ENCODE peak calls at places on chromosomes 3 and 15, in five cellular contexts. P is iPS DF 19.7, G is Ammon's horn, A is M059J, S is GM10248. W is an unnamed sample.

GRCh38 chr15:59296181-59296617 is 76.5 kb downstream of the MYO1E start:
- DNase-seq in A (peak), S (no peak), P (no peak), G (no peak), W (no peak)

GRCh38 chr3:146160964-146161724 is at the start of gene PLOD2:
- DNase-seq in S (peak), P (no peak), A (peak), G (peak), W (peak)

GRCh38 chr3:196177967-196178366 is 33.2 kb downstream of the ZDHHC19 start:
- DNase-seq in S (no peak), G (no peak), P (no peak), A (no peak), W (no peak)

GRCh38 chr3:122392868-122393844 is 9.2 kb downstream of the FAM162A start:
- DNase-seq in A (peak), S (peak), P (no peak), G (peak), W (no peak)

GRCh38 chr3:190883973-190884832 is 21.7 kb upstream of the GMNC start:
- DNase-seq in S (peak), P (no peak), G (peak), A (peak), W (peak)

GRCh38 chr3:114644372-114644771 is 350.5 kb downstream of the TIGIT start:
- DNase-seq in S (no peak), A (peak), P (no peak), G (no peak), W (no peak)

GRCh38 chr3:111548060-111548459 is 6.1 kb downstream of the CD96 start:
- DNase-seq in A (no peak), P (no peak), S (peak), G (no peak), W (no peak)

GRCh38 chr15:25903024-25903581 is 40.0 kb upstream of the ATP10A start:
- DNase-seq in S (no peak), G (no peak), A (peak), P (no peak), W (no peak)

GRCh38 chr3:72810063-72810462 is 38.2 kb downstream of the SHQ1 start:
- DNase-seq in P (no peak), G (no peak), S (no peak), A (no peak), W (no peak)

GRCh38 chr3:134445631-134446030 is 40.2 kb downstream of the ANAPC13 start:
- DNase-seq in S (no peak), G (no peak), A (peak), P (no peak), W (peak)

GRCh38 chr3:13197281-13197680 is 124.1 kb upstream of the IQSEC1 start:
- DNase-seq in S (no peak), G (no peak), P (no peak), A (no peak), W (no peak)

GRCh38 chr15:81372571-81372970 is 1.4 kb downstream of the TMC3 start:
- DNase-seq in G (no peak), S (no peak), P (no peak), A (no peak), W (no peak)

GRCh38 chr15:90665288-90666134 is 51.6 kb upstream of the BLM start:
- DNase-seq in P (no peak), A (peak), G (peak), S (peak), W (no peak)

GRCh38 chr15:87805117-87805820 is 451.3 kb downstream of the NTRK3 start:
- DNase-seq in S (no peak), G (no peak), P (no peak), A (no peak), W (no peak)

GRCh38 chr15:86236721-86237121 is 157.1 kb downstream of the AGBL1 start:
- DNase-seq in G (no peak), S (no peak), A (no peak), P (peak), W (peak)

GRCh38 chr3:123372789-123373534 is 75.9 kb downstream of the ADCY5 start:
- DNase-seq in S (no peak), A (no peak), G (no peak), P (no peak), W (no peak)

GRCh38 chr3:156750874-156751245 is 75.3 kb upstream of the LEKR1 start:
- DNase-seq in G (no peak), S (no peak), P (no peak), A (peak), W (no peak)

GRCh38 chr3:79200456-79200855 is 567.3 kb downstream of the ROBO1 start:
- DNase-seq in S (no peak), P (no peak), A (peak), G (no peak), W (no peak)

GRCh38 chr15:58839485-58839884 is 68.4 kb downstream of the MINDY2 start:
- DNase-seq in P (no peak), S (peak), G (no peak), A (peak), W (no peak)

GRCh38 chr3:160134964-160135363 is 90.3 kb upstream of the C3orf80 start:
- DNase-seq in P (no peak), G (peak), S (no peak), A (peak), W (no peak)

GRCh38 chr15:58057559-58057958 is 8.0 kb downstream of the ALDH1A2 start:
- DNase-seq in A (no peak), S (no peak), G (no peak), P (no peak), W (no peak)

GRCh38 chr15:83871808-83872559 is 218.1 kb downstream of the ADAMTSL3 start:
- DNase-seq in A (peak), P (no peak), G (peak), S (peak), W (no peak)

GRCh38 chr3:124634210-124635168 is 95.8 kb upstream of the UMPS start:
- DNase-seq in S (peak), A (no peak), P (peak), G (no peak), W (no peak)

GRCh38 chr15:57504599-57504940 is 87.1 kb upstream of the MYZAP start:
- DNase-seq in G (no peak), A (no peak), P (no peak), S (no peak), W (no peak)

GRCh38 chr15:86611392-86612040 is 531.8 kb downstream of the AGBL1 start:
- DNase-seq in S (no peak), P (no peak), A (peak), G (no peak), W (no peak)

GRCh38 chr3:189260556-189261493 is 89.1 kb downstream of the TPRG1 start:
- DNase-seq in P (no peak), G (no peak), A (no peak), S (no peak), W (no peak)

GRCh38 chr15:61444585-61444984 is 215.5 kb upstream of the RORA start:
- DNase-seq in P (no peak), A (no peak), S (peak), G (no peak), W (no peak)

GRCh38 chr15:26129852-26130251 is 266.7 kb upstream of the ATP10A start:
- DNase-seq in S (no peak), P (no peak), A (no peak), G (no peak), W (no peak)

GRCh38 chr3:127961963-127962362 is 46.9 kb downstream of the KBTBD12 start:
- DNase-seq in G (no peak), A (peak), P (no peak), S (no peak), W (no peak)

GRCh38 chr3:36201546-36201945 is 178.8 kb upstream of the STAC start:
- DNase-seq in P (no peak), A (no peak), S (no peak), G (no peak), W (no peak)

GRCh38 chr3:38227989-38228388 is 37.6 kb upstream of the SLC22A13 start:
- DNase-seq in P (no peak), G (no peak), A (peak), S (no peak), W (no peak)

GRCh38 chr3:131053021-131053420 is 26.3 kb downstream of the NEK11 start:
- DNase-seq in S (no peak), P (no peak), G (peak), A (peak), W (no peak)

GRCh38 chr15:94864600-94864999 is 633.2 kb downstream of the MCTP2 start:
- DNase-seq in G (no peak), S (no peak), P (no peak), A (no peak), W (no peak)

GRCh38 chr3:29415824-29416223 is 135.0 kb downstream of the RBMS3 start:
- DNase-seq in G (no peak), P (no peak), S (no peak), A (no peak), W (no peak)